ENCODE peak calls at places on chromosomes 13 and 19, in four cellular contexts. D, T, F and S are unnamed samples.

GRCh38 chr13:31972453-31972852 is 59.1 kb upstream of the FRY start:
- DNase-seq in T (no peak), D (no peak), F (no peak), S (no peak)

GRCh38 chr19:58474291-58474996 is 1.7 kb upstream of the ZNF446 start:
- DNase-seq in T (no peak), F (no peak), D (peak), S (no peak)

GRCh38 chr19:42285988-42286348 is 16.0 kb upstream of the PRR19 start:
- DNase-seq in D (no peak), T (no peak), F (no peak), S (no peak)

GRCh38 chr13:49927755-49928154 is 8.4 kb downstream of the SPRYD7 start:
- DNase-seq in D (peak), T (no peak), F (no peak), S (no peak)

GRCh38 chr19:35404879-35405622 is 34.2 kb downstream of the GPR42 start:
- DNase-seq in F (no peak), D (peak), T (no peak), S (no peak)

GRCh38 chr13:98223741-98224140 is 46.7 kb upstream of the RNF113B start:
- DNase-seq in F (no peak), D (no peak), T (no peak), S (no peak)

GRCh38 chr13:41915096-41915495 is 45.8 kb downstream of the VWA8 start:
- DNase-seq in D (peak), T (no peak), F (no peak), S (peak)

GRCh38 chr13:33676700-33677048 is 141.3 kb upstream of the RFC3 start:
- DNase-seq in T (no peak), D (peak), F (no peak), S (no peak)

GRCh38 chr13:66567899-66568612 is 662.1 kb downstream of the PCDH9 start:
- DNase-seq in F (no peak), T (no peak), D (no peak), S (no peak)

GRCh38 chr19:12364391-12365093 is 941 bp downstream of the ZNF442 start:
- DNase-seq in D (peak), F (no peak), T (no peak), S (no peak)

GRCh38 chr19:15175609-15176008 is 25.2 kb downstream of the NOTCH3 start:
- DNase-seq in D (no peak), T (no peak), F (no peak), S (no peak)

GRCh38 chr19:18558202-18558555 is 509 bp downstream of the KXD1 start:
- DNase-seq in T (no peak), F (no peak), D (peak), S (no peak)

GRCh38 chr19:33401683-33402420 is 28.3 kb downstream of the CEBPG start:
- DNase-seq in T (no peak), D (no peak), F (no peak), S (no peak)

GRCh38 chr19:15195381-15195964 is 5.3 kb downstream of the NOTCH3 start:
- DNase-seq in F (no peak), T (no peak), D (peak), S (no peak)

GRCh38 chr13:114062341-114062740 is 70.1 kb downstream of the RASA3 start:
- DNase-seq in T (no peak), D (no peak), F (no peak), S (no peak)

GRCh38 chr19:42401365-42402303 is 11.5 kb upstream of the CNFN start:
- DNase-seq in T (no peak), D (peak), F (peak), S (peak)

GRCh38 chr19:40530091-40530901 is 46.4 kb upstream of the SHKBP1 start:
- DNase-seq in T (no peak), D (no peak), F (no peak), S (no peak)

GRCh38 chr19:32457540-32457939 is 52.0 kb downstream of the DPY19L3 start:
- DNase-seq in T (no peak), F (no peak), D (no peak), S (no peak)

GRCh38 chr19:16117594-16118033 is 5.9 kb downstream of the RAB8A start:
- DNase-seq in D (no peak), T (no peak), F (no peak), S (no peak)

GRCh38 chr13:88085036-88085435 is 413.9 kb downstream of the SLITRK5 start:
- DNase-seq in T (no peak), D (no peak), F (no peak), S (no peak)

GRCh38 chr13:111385182-111385857 is 64.9 kb downstream of the TEX29 start:
- DNase-seq in T (no peak), D (no peak), F (no peak), S (no peak)

GRCh38 chr13:34721631-34722144 is 220.4 kb upstream of the NBEA start:
- DNase-seq in D (no peak), F (no peak), T (no peak), S (no peak)

GRCh38 chr13:80558074-80558473 is 217.1 kb upstream of the SPRY2 start:
- DNase-seq in T (no peak), F (no peak), D (no peak), S (no peak)

GRCh38 chr13:90867336-90867683 is 480.2 kb upstream of the MIR17HG start:
- DNase-seq in F (no peak), T (peak), D (peak), S (peak)

GRCh38 chr19:2631213-2631821 is 71.2 kb downstream of the GNG7 start:
- DNase-seq in T (no peak), F (no peak), D (peak), S (no peak)

GRCh38 chr19:1469200-1469935 is 9.6 kb downstream of the C19orf25 start:
- DNase-seq in T (no peak), D (peak), F (no peak), S (no peak)

GRCh38 chr19:52343548-52343947 is 7.5 kb downstream of the ZNF610 start:
- DNase-seq in F (peak), D (peak), T (no peak), S (no peak)

GRCh38 chr13:39516140-39516539 is 86.9 kb downstream of the LHFPL6 start:
- DNase-seq in T (no peak), F (no peak), D (peak), S (no peak)

GRCh38 chr19:52716578-52716977 is 18.3 kb downstream of the ZNF611 start:
- DNase-seq in T (no peak), D (peak), F (no peak), S (no peak)

GRCh38 chr13:64417609-64418008 is 2812.5 kb downstream of the PCDH9 start:
- DNase-seq in T (no peak), D (no peak), F (no peak), S (no peak)

GRCh38 chr13:40794414-40795368 is 5.3 kb downstream of the SLC25A15 start:
- DNase-seq in T (no peak), D (no peak), F (no peak), S (no peak)

GRCh38 chr13:77489566-77490337 is 45.8 kb upstream of the SCEL start:
- DNase-seq in F (no peak), D (no peak), T (no peak), S (no peak)

GRCh38 chr13:67366533-67366932 is 136.4 kb upstream of the PCDH9 start:
- DNase-seq in D (no peak), T (no peak), F (no peak), S (no peak)

GRCh38 chr19:33225458-33225925 is at the start of gene SLC7A10:
- DNase-seq in F (no peak), D (no peak), T (no peak), S (no peak)

GRCh38 chr19:45150731-45151725 is 9.8 kb downstream of the NKPD1 start:
- DNase-seq in T (no peak), D (no peak), F (no peak), S (no peak)

GRCh38 chr19:57314146-57314545 is 6.1 kb upstream of the ZNF543 start:
- DNase-seq in T (no peak), F (no peak), D (no peak), S (no peak)